ENCODE peak calls at places on chromosomes 7 and 10, in nine cellular contexts. H is fibroblast of lung; J is NAMALWA; G is stimulated activated CD4-positive, alpha-beta T cell treated with anti-CD3 and anti-CD28 coated beads, Interleukin-2, amount 100 ng/mL, for 48 hours; U is A549; E is T-helper 9 cell; L is ACHN; D is glomerular endothelial cell; X is T follicular helper cell. C is an unnamed sample.

GRCh38 chr7:96547371-96547811 is 162.3 kb downstream of the SEM1 start:
- DNase-seq in X (no peak), U (no peak), D (no peak), G (no peak), H (no peak), J (no peak), E (no peak), L (no peak), C (no peak)

GRCh38 chr10:86659161-86659691 is 4.9 kb downstream of the OPN4 start:
- DNase-seq in X (no peak), D (no peak), H (no peak), U (no peak), E (no peak), G (no peak), L (no peak), J (no peak), C (peak)

GRCh38 chr7:92292981-92293380 is 47.2 kb downstream of the ANKIB1 start:
- DNase-seq in J (no peak), L (peak), E (no peak), H (no peak), X (no peak), G (no peak), D (no peak), U (no peak), C (no peak)

GRCh38 chr10:99781734-99782429 is 558 bp upstream of the ABCC2 start:
- DNase-seq in J (no peak), E (no peak), D (no peak), U (no peak), H (no peak), G (no peak), X (no peak), L (no peak), C (no peak)

GRCh38 chr10:71722849-71723248 is 3.3 kb upstream of the C10orf105 start:
- DNase-seq in G (no peak), H (no peak), U (no peak), J (no peak), L (no peak), D (no peak), X (no peak), E (no peak), C (no peak)

GRCh38 chr7:98170944-98171343 is 40.3 kb upstream of the BHLHA15 start:
- DNase-seq in H (no peak), U (no peak), E (no peak), X (no peak), L (no peak), G (no peak), D (no peak), J (no peak), C (no peak)

GRCh38 chr7:99312316-99313203 is 13.1 kb upstream of the ARPC1A start:
- DNase-seq in D (peak), H (peak), G (peak), X (peak), L (peak), J (peak), U (peak), E (peak), C (no peak)

GRCh38 chr7:112770051-112770450 is 20.1 kb downstream of the TMEM168 start:
- DNase-seq in U (no peak), G (no peak), J (no peak), D (no peak), X (no peak), L (peak), E (no peak), H (peak), C (no peak)

GRCh38 chr7:28408105-28408973 is 4.0 kb upstream of the CREB5 start:
- DNase-seq in U (no peak), L (no peak), G (no peak), E (no peak), H (no peak), D (no peak), J (peak), X (no peak), C (peak)

GRCh38 chr10:64059884-64060283 is 538.7 kb downstream of the REEP3 start:
- DNase-seq in L (no peak), D (no peak), H (no peak), U (no peak), E (no peak), G (no peak), X (no peak), J (no peak), C (no peak)

GRCh38 chr10:75176046-75176445 is 34.5 kb upstream of the VDAC2 start:
- DNase-seq in H (no peak), U (no peak), J (no peak), D (no peak), X (no peak), E (no peak), G (no peak), L (no peak), C (no peak)

GRCh38 chr10:120517881-120518484 is 61.0 kb downstream of the PLPP4 start:
- DNase-seq in G (no peak), U (no peak), D (no peak), L (no peak), X (no peak), E (no peak), H (peak), J (no peak), C (no peak)

GRCh38 chr7:114659409-114659808 is 244.8 kb downstream of the FOXP2 start:
- DNase-seq in D (no peak), G (no peak), U (no peak), L (no peak), E (no peak), H (peak), J (no peak), X (no peak), C (no peak)

GRCh38 chr10:29315814-29316213 is 26.9 kb downstream of the LYZL1 start:
- DNase-seq in J (no peak), U (no peak), D (no peak), L (no peak), H (no peak), E (no peak), X (no peak), G (no peak), C (no peak)